ENCODE peak calls at places on chromosomes 13 and 19, in nine cellular contexts. G is right cardiac atrium; C is T-helper 2 cell; X is non-pigmented ciliary epithelial cell; I is ELR; D is astrocyte of the spinal cord; T is brain microvascular endothelial cell; L is epithelial cell of proximal tubule; H is stimulated activated CD4-positive, alpha-beta T cell treated with anti-CD3 and anti-CD28 coated beads, Interleukin-2, amount 100 ng/mL, for 24 hours. Z is an unnamed sample.

GRCh38 chr19:28615546-28615916 is 597.4 kb downstream of the UQCRFS1 start:
- DNase-seq in G (no peak), X (no peak), T (no peak), L (no peak), H (no peak), I (no peak), C (no peak), D (no peak), Z (no peak)

GRCh38 chr13:76792680-76793334 is 93.4 kb downstream of the KCTD12 start:
- DNase-seq in G (peak; percentile 20), T (peak; percentile 86), I (peak; percentile 83), L (no peak), X (peak; percentile 71), D (peak; percentile 63), C (no peak), H (no peak), Z (no peak)

GRCh38 chr19:17243340-17243853 is 2.3 kb downstream of the NR2F6 start:
- DNase-seq in X (no peak), L (no peak), T (no peak), I (no peak), C (no peak), D (no peak), H (no peak), G (peak; percentile 33), Z (no peak)

GRCh38 chr19:38993271-38993670 is 17.7 kb upstream of the FBXO17 start:
- DNase-seq in G (no peak), C (no peak), H (no peak), D (no peak), X (peak; percentile 34), I (peak; percentile 83), L (no peak), T (peak; percentile 63), Z (no peak)

GRCh38 chr13:74074723-74075122 is 59.5 kb downstream of the KLF12 start:
- DNase-seq in H (no peak), T (peak; percentile 18), X (peak; percentile 23), C (no peak), I (peak; percentile 59), G (no peak), D (no peak), L (no peak), Z (no peak)

GRCh38 chr19:2477141-2477710 is 1.3 kb downstream of the GADD45B start:
- DNase-seq in C (no peak), G (peak; percentile 53), T (no peak), D (peak; percentile 37), I (peak; percentile 74), X (no peak), H (peak; percentile 41), L (no peak), Z (no peak)

GRCh38 chr13:112932971-112933370 is 36.0 kb upstream of the MCF2L start:
- DNase-seq in D (no peak), X (no peak), G (no peak), C (no peak), H (no peak), I (no peak), T (no peak), L (no peak), Z (no peak)

GRCh38 chr13:45718992-45719391 is 16.9 kb downstream of the CBY2 start:
- DNase-seq in C (no peak), I (peak; percentile 9), H (no peak), G (no peak), L (peak; percentile 73), D (peak; percentile 3), X (no peak), T (no peak), Z (no peak)

GRCh38 chr13:110711778-110712070 is 1.8 kb upstream of the ING1 start:
- DNase-seq in C (peak; percentile 12), X (no peak), L (no peak), I (peak; percentile 25), T (peak; percentile 20), G (no peak), D (peak; percentile 41), H (no peak), Z (no peak)

GRCh38 chr13:113902536-113902935 is 38.7 kb upstream of the GAS6 start:
- DNase-seq in H (no peak), T (no peak), G (no peak), D (no peak), I (no peak), X (no peak), L (no peak), C (no peak), Z (no peak)

GRCh38 chr19:12478234-12478941 is 6.2 kb downstream of the ZNF709 start:
- DNase-seq in X (no peak), G (no peak), L (no peak), H (no peak), D (no peak), T (no peak), I (no peak), C (no peak), Z (no peak)